ENCODE peak calls at places on chromosomes 12 and 14, in six cellular contexts. K is ovary, W is fibroblast of lung, E is uterus, P is ascending aorta, A is right lobe of liver. J is an unnamed sample. For H3K4me1, the result is how much of the 10 kb centered on the place peaks cover.

GRCh38 chr14:65496178-65496993 is 83.9 kb downstream of the FUT8 start:
- DNase-seq in K (no peak), W (peak), E (no peak), P (no peak), A (no peak), J (no peak)

GRCh38 chr12:80837342-80837978 is 100.3 kb downstream of the LIN7A start:
- DNase-seq in K (peak), W (peak), E (peak), P (no peak), A (no peak), J (peak)

GRCh38 chr12:95805864-95806669 is 15.5 kb upstream of the NTN4 start:
- DNase-seq in K (no peak), W (peak), E (no peak), P (peak), A (no peak), J (no peak)

GRCh38 chr12:1540690-1541089 is 53.7 kb downstream of the FBXL14 start:
- DNase-seq in K (no peak), W (peak), E (no peak), P (no peak), A (no peak), J (no peak)

GRCh38 chr12:464484-465267 is 4.9 kb downstream of the B4GALNT3 start:
- DNase-seq in K (no peak), W (peak), E (no peak), P (peak), A (no peak), J (no peak)

GRCh38 chr14:90522585-90523191 is 125.9 kb downstream of the CALM1 start:
- DNase-seq in K (peak), W (peak), E (peak), P (peak), A (no peak), J (no peak)

GRCh38 chr12:56425188-56425587 is 24.0 kb downstream of the TIMELESS start:
- DNase-seq in K (no peak), W (no peak), E (no peak), P (no peak), A (no peak), J (no peak)

GRCh38 chr12:52895726-52896189 is 9.1 kb downstream of the KRT8 start:
- DNase-seq in K (no peak), W (no peak), E (no peak), P (no peak), A (no peak), J (no peak)

GRCh38 chr12:11635341-11635740 is 14.1 kb upstream of the ETV6 start:
- DNase-seq in K (no peak), W (peak), E (no peak), P (no peak), A (no peak), J (no peak)

GRCh38 chr14:91279354-91279753 is 34.9 kb upstream of the GPR68 start:
- DNase-seq in K (no peak), W (no peak), E (no peak), P (no peak), A (no peak), J (no peak)

GRCh38 chr12:123942911-123943648 is 29.6 kb downstream of the CCDC92 start:
- DNase-seq in K (no peak), W (peak), E (no peak), P (no peak), A (no peak), J (no peak)

GRCh38 chr12:108633534-108634224 is at the start of gene SELPLG:
- DNase-seq in K (no peak), W (no peak), E (no peak), P (peak), A (peak), J (peak)

GRCh38 chr14:100611811-100612480 is 24.7 kb upstream of the BEGAIN start:
- DNase-seq in K (peak), W (no peak), E (no peak), P (no peak), A (peak), J (no peak)

GRCh38 chr12:111063296-111064026 is 143.1 kb upstream of the MYL2 start:
- DNase-seq in K (no peak), W (peak), E (no peak), P (no peak), A (no peak), J (no peak)

GRCh38 chr12:74412607-74413230 is 124.9 kb upstream of the ATXN7L3B start:
- DNase-seq in K (no peak), W (peak), E (no peak), P (no peak), A (no peak), J (peak)

GRCh38 chr14:61553730-61554641 is 141.3 kb upstream of the HIF1A start:
- DNase-seq in K (no peak), W (peak), E (no peak), P (peak), A (peak), J (no peak)

GRCh38 chr14:24052656-24053547 is 1.1 kb downstream of the CARMIL3 start:
- DNase-seq in K (no peak), W (no peak), E (no peak), P (peak), A (no peak), J (no peak)

GRCh38 chr12:3005736-3006135 is 46.5 kb downstream of the TEAD4 start:
- DNase-seq in K (no peak), W (peak), E (no peak), P (no peak), A (no peak), J (no peak)

GRCh38 chr12:64730585-64730964 is 28.6 kb downstream of the GNS start:
- DNase-seq in K (no peak), W (no peak), E (no peak), P (no peak), A (no peak), J (no peak)

GRCh38 chr14:43449291-43449690 is 1057.8 kb downstream of the FSCB start:
- DNase-seq in K (no peak), W (no peak), E (no peak), P (no peak), A (no peak), J (no peak)

GRCh38 chr12:122106891-122107660 is 28.5 kb downstream of the MLXIP start:
- DNase-seq in K (no peak), W (peak), E (no peak), P (no peak), A (no peak), J (no peak)

GRCh38 chr12:11152725-11153124 is 18.3 kb upstream of the SMIM10L1 start:
- DNase-seq in K (no peak), W (no peak), E (no peak), P (no peak), A (no peak), J (no peak)

GRCh38 chr14:34857689-34858449 is 17.3 kb downstream of the BAZ1A start:
- DNase-seq in K (no peak), W (no peak), E (no peak), P (no peak), A (no peak), J (no peak)

GRCh38 chr12:102298022-102298421 is 100.4 kb upstream of the PMCH start:
- DNase-seq in K (no peak), W (peak), E (no peak), P (no peak), A (no peak), J (no peak)

GRCh38 chr14:70448633-70449032 is 3.3 kb upstream of the ADAM21 start:
- DNase-seq in K (no peak), W (no peak), E (no peak), P (no peak), A (no peak), J (no peak)

GRCh38 chr12:6632026-6632978 is 3.5 kb downstream of the LPAR5 start:
- DNase-seq in K (no peak), W (no peak), E (no peak), P (no peak), A (no peak), J (peak)

GRCh38 chr14:61381589-61381988 is 60.2 kb downstream of the PRKCH start:
- DNase-seq in K (no peak), W (no peak), E (no peak), P (peak), A (no peak), J (no peak)

GRCh38 chr14:72962829-72963312 is 36.6 kb downstream of the DCAF4 start:
- DNase-seq in K (no peak), W (peak), E (no peak), P (no peak), A (no peak), J (no peak)

GRCh38 chr12:121786441-121786825 is 7.1 kb downstream of the RHOF start:
- DNase-seq in K (no peak), W (peak), E (peak), P (no peak), A (peak), J (no peak)

GRCh38 chr12:100718212-100718611 is 76.4 kb upstream of the ANO4 start:
- DNase-seq in K (no peak), W (peak), E (no peak), P (no peak), A (no peak), J (no peak)

GRCh38 chr14:67934087-67934486 is 114.5 kb downstream of the RAD51B start:
- DNase-seq in K (peak), W (peak), E (peak), P (no peak), A (no peak), J (peak)

GRCh38 chr12:10130042-10130441 is at the start of gene CLEC7A:
- DNase-seq in K (no peak), W (no peak), E (no peak), P (no peak), A (no peak), J (peak)

GRCh38 chr14:31025335-31026075 is at the start of gene AP4S1:
- DNase-seq in K (peak), W (no peak), E (peak), P (peak), A (peak), J (peak)

GRCh38 chr12:12686925-12687324 is 9.1 kb downstream of the GPR19 start:
- DNase-seq in K (no peak), W (peak), E (no peak), P (no peak), A (no peak), J (no peak)

GRCh38 chr14:61403411-61403810 is 82.0 kb downstream of the PRKCH start:
- DNase-seq in K (no peak), W (no peak), E (no peak), P (no peak), A (no peak), J (no peak)

GRCh38 chr12:124699878-124700277 is 132.5 kb upstream of the NCOR2 start:
- DNase-seq in K (no peak), W (no peak), E (no peak), P (no peak), A (no peak), J (no peak)

GRCh38 chr12:7832059-7832696 is 40.5 kb downstream of the SLC2A14 start:
- DNase-seq in K (peak), W (peak), E (no peak), P (no peak), A (no peak), J (peak)

GRCh38 chr14:77032854-77033621 is 4.5 kb upstream of the IRF2BPL start:
- DNase-seq in K (peak), W (peak), E (peak), P (peak), A (peak), J (peak)
- TF ChIP-seq CTCF in K (peak), W (peak), E (peak), P (peak), A (no peak), J (no peak)

GRCh38 chr12:54383041-54383609 is 1.4 kb downstream of the ZNF385A start:
- DNase-seq in K (no peak), W (peak), E (no peak), P (no peak), A (no peak), J (no peak)

GRCh38 chr12:54386781-54387467 is 2.4 kb upstream of the ZNF385A start:
- DNase-seq in K (no peak), W (no peak), E (no peak), P (no peak), A (no peak), J (no peak)

GRCh38 chr12:54384591-54385041 is at the start of gene ZNF385A:
- DNase-seq in K (no peak), W (no peak), E (no peak), P (no peak), A (no peak), J (peak)

GRCh38 chr12:54388214-54389138 is 3.9 kb upstream of the ZNF385A start:
- DNase-seq in K (no peak), W (no peak), E (no peak), P (no peak), A (no peak), J (no peak)

GRCh38 chr12:54385251-54385914 is 850 bp upstream of the ZNF385A start:
- DNase-seq in K (no peak), W (no peak), E (no peak), P (no peak), A (no peak), J (peak)
- H3K4me1 ChIP-seq in K (under half), W (under half), E (under half), P (under half), A (under half), J (under half)

GRCh38 chr12:62435337-62436163 is 31.1 kb upstream of the MON2 start:
- DNase-seq in K (peak), W (peak), E (peak), P (peak), A (peak), J (peak)
- TF ChIP-seq CTCF in K (no peak), W (peak), E (peak), P (peak), A (peak), J (peak)

DNA sequence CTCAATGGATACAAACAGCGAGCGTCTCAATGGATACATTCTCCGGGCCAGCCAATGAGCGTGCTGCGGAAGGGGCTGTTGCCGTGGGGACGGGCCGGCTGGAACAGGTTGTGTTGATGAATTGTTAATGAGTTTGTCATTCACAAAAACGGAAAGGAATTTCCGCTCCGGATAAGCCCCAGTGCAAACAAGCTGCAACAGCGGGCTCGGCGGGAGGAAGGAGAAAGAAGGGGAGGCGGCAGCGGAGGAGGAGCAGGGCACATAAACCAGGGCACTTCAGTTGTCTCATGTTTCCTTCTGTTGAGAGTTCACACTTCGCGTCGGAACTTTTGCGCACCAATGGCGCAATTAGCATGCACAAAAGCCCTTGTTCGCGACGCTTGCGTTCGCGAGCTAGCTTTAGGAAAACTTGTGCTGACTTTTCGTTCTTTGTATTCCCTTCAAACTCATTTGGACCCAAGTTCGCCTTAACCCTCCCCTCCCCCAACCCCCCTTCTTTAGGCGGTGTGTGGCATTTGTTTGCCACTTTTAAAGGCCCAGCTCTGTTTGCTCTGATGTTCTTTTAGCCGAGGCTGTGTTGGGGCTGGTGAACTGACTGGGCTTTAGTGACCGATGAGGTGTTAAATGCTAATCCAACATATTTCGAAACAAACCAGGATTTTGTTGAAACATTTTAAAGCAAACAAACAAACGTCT is at the start of gene DUSP6:
- DNase-seq in K (peak), W (peak), E (peak), P (peak), A (peak), J (peak)
- H3K4me1 ChIP-seq in K (under half), W (under half), E (under half), P (under half), A (under half), J (half or more)

GRCh38 chr14:93970589-93970966 is 5.8 kb downstream of the ASB2 start:
- DNase-seq in K (no peak), W (no peak), E (no peak), P (no peak), A (no peak), J (peak)
- TF ChIP-seq CTCF in K (no peak), W (no peak), E (no peak), P (peak), A (peak), J (peak)

DNA sequence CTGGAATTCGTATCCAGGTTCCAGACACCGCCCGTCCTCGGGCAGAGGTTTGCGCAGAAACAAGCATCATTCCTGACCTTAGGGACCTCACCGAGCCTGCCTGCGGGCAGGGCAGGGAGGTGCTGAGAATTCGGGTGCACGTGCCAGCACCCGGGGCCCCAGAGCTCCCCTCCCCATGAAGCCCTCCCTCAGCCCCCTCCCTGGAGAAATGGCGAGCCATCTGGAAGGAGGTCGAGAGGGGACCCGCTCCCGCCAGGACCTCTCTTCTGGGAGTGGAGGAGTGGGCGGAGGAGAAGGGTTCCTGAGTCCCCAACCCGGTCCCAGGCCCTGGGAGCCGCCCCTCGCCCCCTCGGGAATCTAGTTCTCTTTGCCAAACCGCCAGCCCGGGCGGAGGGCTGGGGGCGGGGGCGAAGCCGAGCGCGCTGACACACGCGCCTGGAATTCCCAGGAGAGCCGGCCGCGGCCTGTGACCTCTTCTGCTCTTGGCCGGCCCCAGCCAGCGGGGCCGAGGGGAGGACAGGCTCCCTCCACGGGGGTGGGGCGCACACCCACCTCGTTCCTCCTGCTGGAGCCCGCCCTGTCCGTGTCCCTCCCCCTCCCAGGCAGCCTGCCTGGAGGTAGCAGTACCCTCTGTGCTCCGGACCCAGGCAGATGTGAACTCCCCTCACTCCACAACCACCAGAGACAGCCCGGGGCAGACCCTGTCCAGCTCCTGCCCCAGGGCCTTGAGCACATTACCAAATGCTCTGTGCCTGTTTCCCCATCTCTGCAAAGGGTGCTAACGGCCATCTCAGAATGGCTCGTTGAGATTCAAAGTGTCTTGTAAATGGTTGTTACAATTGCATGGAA is 23.0 kb upstream of the GPR132 start:
- DNase-seq in K (peak), W (peak), E (peak), P (peak), A (no peak), J (no peak)
- H3K4me1 ChIP-seq in K (under half), W (under half), E (under half), P (under half), A (under half), J (under half)

GRCh38 chr12:59650594-59651229 is 54.9 kb downstream of the SLC16A7 start:
- DNase-seq in K (no peak), W (peak), E (no peak), P (no peak), A (no peak), J (no peak)
- TF ChIP-seq CTCF in K (no peak), W (no peak), E (no peak), P (no peak), A (no peak), J (no peak)

GRCh38 chr14:103728141-103728540 is 12.5 kb downstream of the ZFYVE21 start:
- DNase-seq in K (no peak), W (no peak), E (no peak), P (no peak), A (no peak), J (no peak)

GRCh38 chr14:103725739-103726395 is 10.3 kb downstream of the ZFYVE21 start:
- DNase-seq in K (no peak), W (no peak), E (no peak), P (no peak), A (no peak), J (no peak)

GRCh38 chr14:103728721-103729120 is 13.1 kb downstream of the ZFYVE21 start:
- DNase-seq in K (no peak), W (no peak), E (no peak), P (no peak), A (no peak), J (no peak)

GRCh38 chr14:103726474-103726873 is 10.9 kb downstream of the ZFYVE21 start:
- DNase-seq in K (no peak), W (no peak), E (no peak), P (no peak), A (no peak), J (no peak)

GRCh38 chr14:103727313-103728000 is 11.8 kb downstream of the ZFYVE21 start:
- DNase-seq in K (no peak), W (no peak), E (no peak), P (no peak), A (no peak), J (no peak)
- H3K4me1 ChIP-seq in K (under half), W (under half), E (under half), P (under half), A (under half), J (under half)